ENCODE peak calls at places on chromosomes 3 and 15, in five cellular contexts. F is fibroblast of mammary gland, Z is astrocyte of the spinal cord, J is cardiac fibroblast, L is left ventricle myocardium inferior. E is an unnamed sample.

GRCh38 chr15:42344763-42345162 is 14.5 kb upstream of the CAPN3 start:
- DNase-seq in F (peak; percentile 95), Z (peak; percentile 44), J (peak; percentile 96), L (no peak), E (no peak)

GRCh38 chr3:99659965-99660364 is 21.6 kb downstream of the COL8A1 start:
- DNase-seq in Z (peak; percentile 82), F (peak; percentile 97), L (no peak), J (peak; percentile 83), E (no peak)

GRCh38 chr15:51687565-51687964 is 6.3 kb downstream of the SCG3 start:
- DNase-seq in L (no peak), Z (no peak), F (no peak), J (no peak), E (no peak)

GRCh38 chr3:1179116-1179515 is 86.3 kb downstream of the CNTN6 start:
- DNase-seq in Z (no peak), F (peak; percentile 79), J (no peak), L (no peak), E (no peak)

GRCh38 chr3:73143821-73144237 is 82.4 kb downstream of the EBLN2 start:
- DNase-seq in L (no peak), F (peak; percentile 30), Z (peak; percentile 40), J (no peak), E (peak; percentile 3)

GRCh38 chr3:56851966-56852884 is 50.5 kb upstream of the ARHGEF3 start:
- DNase-seq in L (no peak), Z (no peak), F (peak; percentile 28), J (peak; percentile 72), E (peak; percentile 90)

GRCh38 chr15:74709011-74709410 is 13.2 kb upstream of the EDC3 start:
- DNase-seq in J (peak; percentile 32), L (no peak), Z (no peak), F (peak; percentile 61), E (no peak)

GRCh38 chr3:69130689-69131088 is 8.3 kb upstream of the LMOD3 start:
- DNase-seq in F (no peak), L (no peak), Z (no peak), J (no peak), E (no peak)

GRCh38 chr3:58466899-58467563 is 24.9 kb upstream of the KCTD6 start:
- DNase-seq in F (no peak), L (no peak), Z (no peak), J (no peak), E (no peak)

GRCh38 chr15:55282284-55282833 is 7.3 kb downstream of the RAB27A start:
- DNase-seq in Z (peak; percentile 85), F (peak; percentile 80), J (peak; percentile 80), L (no peak), E (no peak)

GRCh38 chr3:12444582-12445468 is 39.5 kb upstream of the TSEN2 start:
- DNase-seq in Z (peak; percentile 65), F (no peak), L (no peak), J (no peak), E (no peak)

GRCh38 chr15:100124361-100124760 is 217.4 kb downstream of the ADAMTS17 start:
- DNase-seq in L (no peak), F (no peak), Z (no peak), J (no peak), E (no peak)

GRCh38 chr3:134652409-134652831 is 1.6 kb upstream of the KY start:
- DNase-seq in L (no peak), F (peak; percentile 72), Z (peak; percentile 30), J (peak; percentile 93), E (no peak)

GRCh38 chr15:101459579-101460300 is 29.8 kb downstream of the PCSK6 start:
- DNase-seq in F (no peak), Z (no peak), L (no peak), J (no peak), E (no peak)

GRCh38 chr3:160482796-160483195 is 33.2 kb upstream of the TRIM59 start:
- DNase-seq in L (no peak), Z (no peak), J (no peak), F (no peak), E (no peak)

GRCh38 chr3:160490166-160490565 is 40.6 kb upstream of the TRIM59 start:
- DNase-seq in Z (no peak), L (no peak), F (no peak), J (no peak), E (no peak)

GRCh38 chr3:160481856-160482255 is 32.3 kb upstream of the TRIM59 start:
- DNase-seq in J (no peak), Z (no peak), F (no peak), L (no peak), E (no peak)

GRCh38 chr3:160486459-160486869 is 36.9 kb upstream of the TRIM59 start:
- DNase-seq in F (peak; percentile 67), L (no peak), J (peak; percentile 80), Z (peak; percentile 74), E (peak; percentile 10)

GRCh38 chr3:160485931-160486330 is 36.3 kb upstream of the TRIM59 start:
- DNase-seq in F (no peak), J (no peak), Z (no peak), L (no peak), E (no peak)
- H3K4me3 ChIP-seq in F (no peak overlapping the region), J (no peak overlapping the region), Z (no peak overlapping the region), L (peak overlapping the region; percentile 51), E (peak overlapping the region; percentile 26)

DNA sequence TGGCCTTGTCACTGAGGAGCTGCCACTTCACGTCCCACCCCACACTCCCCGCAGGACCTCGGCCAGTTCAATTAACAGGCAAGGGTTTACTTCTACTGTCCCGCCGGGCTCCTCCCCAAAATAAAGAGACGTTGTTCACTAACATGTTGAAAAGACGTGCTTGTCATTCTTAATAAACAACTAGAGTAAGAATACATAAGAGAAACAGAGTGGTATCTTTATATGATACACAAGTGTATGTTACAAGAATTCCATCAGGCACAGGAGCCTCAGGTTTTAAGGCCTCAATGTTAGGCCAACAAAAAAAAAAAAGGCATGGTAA is 326 bp upstream of the IMPDH2 start:
- DNase-seq in J (no peak), F (no peak), Z (no peak), L (no peak), E (no peak)
- H3K4me3 ChIP-seq in J (no peak overlapping the region), F (peak overlapping the region; percentile 93), Z (no peak overlapping the region), L (peak overlapping the region; percentile 87), E (peak overlapping the region; percentile 87)

DNA sequence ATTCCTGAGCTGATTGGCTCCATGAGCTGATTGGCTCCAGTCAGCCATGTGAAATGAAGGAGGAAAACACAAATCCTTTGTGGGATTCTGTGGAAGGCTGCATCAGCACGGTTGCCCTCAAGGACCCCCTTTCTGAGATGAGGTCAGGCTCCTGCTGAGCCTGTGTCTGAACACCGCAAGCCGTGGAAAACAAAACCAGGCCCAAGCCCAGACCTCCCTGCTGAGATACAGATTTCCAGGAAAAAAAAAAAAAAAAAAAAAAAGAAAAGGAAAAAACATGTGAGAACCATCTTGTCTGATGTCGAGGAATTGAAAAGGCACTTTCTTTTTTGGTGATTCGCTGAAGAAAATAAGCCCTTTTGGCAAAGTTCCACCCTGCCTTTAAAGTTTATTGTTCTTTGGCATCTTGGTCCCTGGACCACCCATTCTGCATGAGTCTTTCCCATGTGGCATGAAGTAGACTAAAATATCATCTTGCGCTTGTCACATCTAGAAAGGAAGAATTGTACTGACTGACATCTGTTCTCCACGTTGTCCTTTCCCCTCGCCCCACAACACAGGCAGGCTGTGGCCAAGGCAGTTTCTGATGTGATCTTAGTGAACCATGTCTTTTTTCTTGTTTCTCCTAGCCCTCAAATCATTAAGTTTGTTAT is 117.6 kb downstream of the CHST2 start:
- DNase-seq in L (no peak), F (peak; percentile 15), J (no peak), Z (peak; percentile 69), E (no peak)
- H3K4me3 ChIP-seq in L (no peak overlapping the region), F (no peak overlapping the region), J (no peak overlapping the region), Z (no peak overlapping the region), E (no peak overlapping the region)

GRCh38 chr15:49842331-49842730 is 221.5 kb downstream of the DTWD1 start:
- DNase-seq in L (no peak), J (no peak), Z (no peak), F (no peak), E (no peak)
- H3K4me3 ChIP-seq in L (no peak overlapping the region), J (no peak overlapping the region), Z (no peak overlapping the region), F (no peak overlapping the region), E (no peak overlapping the region)

GRCh38 chr15:96320703-96321421 is 9.6 kb upstream of the NR2F2 start:
- DNase-seq in F (no peak), L (no peak), Z (peak; percentile 35), J (peak; percentile 22), E (no peak)

GRCh38 chr15:96312641-96313335 is 17.7 kb upstream of the NR2F2 start:
- DNase-seq in J (peak; percentile 79), Z (no peak), L (no peak), F (peak; percentile 75), E (no peak)

GRCh38 chr15:96321422-96322391 is 8.8 kb upstream of the NR2F2 start:
- DNase-seq in J (peak; percentile 56), F (peak; percentile 26), Z (peak; percentile 48), L (no peak), E (no peak)

GRCh38 chr15:96314508-96314907 is 16.0 kb upstream of the NR2F2 start:
- DNase-seq in Z (no peak), F (no peak), J (no peak), L (no peak), E (no peak)

GRCh38 chr15:96316953-96317629 is 13.4 kb upstream of the NR2F2 start:
- DNase-seq in J (peak; percentile 25), F (no peak), L (no peak), Z (no peak), E (no peak)
- H3K4me3 ChIP-seq in J (no peak overlapping the region), F (no peak overlapping the region), L (peak overlapping the region; percentile 22), Z (no peak overlapping the region), E (no peak overlapping the region)

DNA sequence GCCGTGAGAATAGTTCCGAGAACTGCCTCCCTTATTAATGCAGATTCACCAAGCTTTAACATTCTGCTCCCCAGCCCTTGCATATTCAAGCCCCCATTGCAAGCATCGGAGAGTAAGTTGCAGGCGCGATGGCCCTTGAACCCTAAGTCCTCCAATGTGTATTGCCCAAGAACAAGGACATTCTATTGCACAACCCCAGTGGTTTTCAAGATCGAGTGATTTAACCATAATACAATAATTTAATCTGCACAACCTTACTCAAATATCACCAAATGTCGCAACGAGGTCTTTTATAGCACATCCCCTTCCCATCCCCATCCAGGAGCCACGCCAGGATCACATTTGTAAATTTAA is 21.7 kb upstream of the PLXND1 start:
- DNase-seq in L (no peak), J (no peak), F (peak; percentile 74), Z (no peak), E (no peak)
- H3K4me3 ChIP-seq in L (peak overlapping the region; percentile 73), J (no peak overlapping the region), F (peak overlapping the region; percentile 9), Z (no peak overlapping the region), E (peak overlapping the region; percentile 43)

GRCh38 chr15:66481107-66481856 is 16.3 kb downstream of the SNAPC5 start:
- DNase-seq in F (no peak), J (no peak), L (no peak), Z (peak; percentile 27), E (no peak)

GRCh38 chr15:66483131-66483566 is 14.4 kb downstream of the SNAPC5 start:
- DNase-seq in Z (peak; percentile 84), F (peak; percentile 68), J (peak; percentile 24), L (no peak), E (no peak)

GRCh38 chr15:66480267-66480666 is 17.3 kb downstream of the SNAPC5 start:
- DNase-seq in Z (no peak), F (no peak), L (no peak), J (no peak), E (no peak)

GRCh38 chr15:66484539-66485112 is 12.9 kb downstream of the SNAPC5 start:
- DNase-seq in Z (peak; percentile 16), L (no peak), F (no peak), J (no peak), E (no peak)

GRCh38 chr15:66482539-66482938 is 15.0 kb downstream of the SNAPC5 start:
- DNase-seq in L (no peak), F (no peak), Z (no peak), J (no peak), E (no peak)
- H3K4me3 ChIP-seq in L (no peak overlapping the region), F (no peak overlapping the region), Z (no peak overlapping the region), J (no peak overlapping the region), E (no peak overlapping the region)

E was measured in retinal pigment epithelial cell.